ENCODE peak calls at places on chromosome 21, in six cellular contexts. B is GM12878, J is brain microvascular endothelial cell, Z is stomach, O is endothelial cell of umbilical vein, G is transverse colon. A is an unnamed sample. For H3K36me3, the result is how much of the 10 kb centered on the place peaks cover.

GRCh38 chr21:16072692-16073091 is 342.9 kb downstream of the USP25 start:
- DNase-seq in B (no peak), J (peak), Z (no peak), O (no peak), G (no peak), A (no peak)

GRCh38 chr21:44708866-44709425 is 2.4 kb downstream of the TSPEAR start:
- DNase-seq in B (no peak), J (no peak), Z (peak), O (no peak), G (no peak), A (no peak)

GRCh38 chr21:44375686-44376320 is 22.4 kb downstream of the TRPM2 start:
- DNase-seq in B (no peak), J (no peak), Z (no peak), O (no peak), G (no peak), A (peak)

GRCh38 chr21:36092676-36093075 is 22.9 kb downstream of the CBR1 start:
- DNase-seq in B (no peak), J (no peak), Z (no peak), O (no peak), G (no peak), A (no peak)

GRCh38 chr21:37366488-37367300 is at the start of gene DYRK1A:
- DNase-seq in B (peak), J (peak), Z (peak), O (peak), G (peak), A (peak)

GRCh38 chr21:33846141-33846540 is 69.5 kb downstream of the ATP5PO start:
- DNase-seq in B (no peak), J (no peak), Z (no peak), O (no peak), G (no peak), A (no peak)

GRCh38 chr21:43364851-43365424 is 62.0 kb downstream of the SIK1 start:
- DNase-seq in B (no peak), J (no peak), Z (peak), O (no peak), G (no peak), A (no peak)

GRCh38 chr21:43267391-43268085 is 98.7 kb downstream of the CRYAA start:
- DNase-seq in B (no peak), J (no peak), Z (no peak), O (no peak), G (no peak), A (no peak)

GRCh38 chr21:46226920-46227599 is 1.5 kb downstream of the LSS start:
- DNase-seq in B (peak), J (peak), Z (no peak), O (no peak), G (no peak), A (peak)

GRCh38 chr21:44927587-44928461 is 7.1 kb upstream of the ITGB2 start:
- DNase-seq in B (peak), J (peak), Z (no peak), O (no peak), G (peak), A (no peak)

GRCh38 chr21:31326478-31327247 is 17.4 kb downstream of the TIAM1 start:
- DNase-seq in B (peak), J (no peak), Z (no peak), O (no peak), G (peak), A (no peak)

GRCh38 chr21:28818663-28819278 is 173.9 kb downstream of the LTN1 start:
- DNase-seq in B (no peak), J (no peak), Z (no peak), O (no peak), G (no peak), A (no peak)

GRCh38 chr21:44742418-44743153 is 31.2 kb upstream of the TSPEAR start:
- DNase-seq in B (no peak), J (no peak), Z (no peak), O (peak), G (no peak), A (no peak)

GRCh38 chr21:27024316-27024715 is 57.4 kb upstream of the ADAMTS5 start:
- DNase-seq in B (no peak), J (peak), Z (no peak), O (no peak), G (no peak), A (no peak)

GRCh38 chr21:46543306-46543705 is 61.6 kb downstream of the S100B start:
- DNase-seq in B (no peak), J (no peak), Z (peak), O (no peak), G (no peak), A (no peak)

GRCh38 chr21:43889055-43889454 is 24.0 kb downstream of the AGPAT3 start:
- DNase-seq in B (no peak), J (no peak), Z (no peak), O (no peak), G (no peak), A (no peak)

GRCh38 chr21:33849839-33850238 is 65.8 kb downstream of the ATP5PO start:
- DNase-seq in B (no peak), J (no peak), Z (no peak), O (no peak), G (no peak), A (no peak)

GRCh38 chr21:46160563-46161179 is 5.3 kb upstream of the FTCD start:
- DNase-seq in B (no peak), J (no peak), Z (peak), O (no peak), G (peak), A (peak)

GRCh38 chr21:44018813-44019567 is 6.9 kb downstream of the TRAPPC10 start:
- DNase-seq in B (no peak), J (no peak), Z (no peak), O (no peak), G (no peak), A (no peak)

GRCh38 chr21:43341349-43342163 is 85.4 kb downstream of the SIK1 start:
- DNase-seq in B (no peak), J (peak), Z (no peak), O (no peak), G (no peak), A (no peak)

GRCh38 chr21:17348849-17349248 is 164.0 kb upstream of the CXADR start:
- DNase-seq in B (no peak), J (no peak), Z (no peak), O (no peak), G (no peak), A (no peak)

GRCh38 chr21:45022736-45023135 is 51.6 kb upstream of the ADARB1 start:
- DNase-seq in B (no peak), J (no peak), Z (no peak), O (no peak), G (no peak), A (no peak)

GRCh38 chr21:40299441-40299840 is 432.2 kb downstream of the PCP4 start:
- DNase-seq in B (no peak), J (no peak), Z (no peak), O (no peak), G (no peak), A (no peak)

GRCh38 chr21:42847726-42848125 is 31.6 kb downstream of the WDR4 start:
- DNase-seq in B (no peak), J (no peak), Z (no peak), O (no peak), G (no peak), A (no peak)

GRCh38 chr21:33433001-33433400 is 29.8 kb downstream of the IFNGR2 start:
- DNase-seq in B (no peak), J (no peak), Z (no peak), O (no peak), G (no peak), A (no peak)

GRCh38 chr21:17699524-17700189 is 87.0 kb upstream of the BTG3 start:
- DNase-seq in B (peak), J (no peak), Z (no peak), O (no peak), G (no peak), A (no peak)

GRCh38 chr21:45993210-45994085 is 11.9 kb downstream of the COL6A1 start:
- DNase-seq in B (no peak), J (no peak), Z (no peak), O (no peak), G (peak), A (peak)

GRCh38 chr21:37644666-37645065 is 271.6 kb downstream of the KCNJ6 start:
- DNase-seq in B (no peak), J (no peak), Z (no peak), O (peak), G (no peak), A (no peak)

GRCh38 chr21:17440955-17441354 is 71.9 kb upstream of the CXADR start:
- DNase-seq in B (no peak), J (no peak), Z (no peak), O (no peak), G (no peak), A (no peak)

GRCh38 chr21:44289381-44290010 is 3.8 kb downstream of the AIRE start:
- DNase-seq in B (no peak), J (no peak), Z (no peak), O (no peak), G (no peak), A (no peak)

GRCh38 chr21:45264919-45265515 is 22.7 kb downstream of the POFUT2 start:
- DNase-seq in B (no peak), J (no peak), Z (peak), O (no peak), G (no peak), A (peak)

DNA sequence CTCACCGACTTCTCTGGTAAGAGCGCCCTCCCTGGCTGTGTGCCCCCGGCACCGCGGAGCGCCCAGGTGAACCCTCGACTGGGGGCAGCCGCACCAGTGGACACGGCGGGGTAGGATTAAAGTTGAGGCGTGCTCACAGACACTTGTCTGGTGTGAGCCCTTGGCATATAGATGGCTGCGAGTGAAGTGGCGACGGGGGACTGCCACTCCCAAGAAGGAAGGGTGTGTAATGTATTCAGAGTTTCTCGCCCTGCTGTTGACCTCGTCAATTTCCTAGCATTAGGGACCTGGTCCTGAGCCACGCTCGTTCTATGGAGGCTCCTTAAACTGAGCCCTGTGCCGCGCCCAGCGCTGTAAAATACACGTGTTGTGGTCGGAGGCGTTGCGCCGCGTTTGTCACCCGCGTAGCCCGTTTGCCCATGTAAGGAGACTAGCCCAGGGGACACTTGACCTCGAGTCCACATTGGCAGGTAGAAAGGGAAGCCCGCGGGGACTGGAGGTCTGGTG is 545 bp downstream of the EVA1C start:
- DNase-seq in B (no peak), J (no peak), Z (peak), O (peak), G (peak), A (peak)
- H3K4me3 ChIP-seq in B (no peak), J (peak), Z (peak), O (peak), G (peak), A (peak)

DNA sequence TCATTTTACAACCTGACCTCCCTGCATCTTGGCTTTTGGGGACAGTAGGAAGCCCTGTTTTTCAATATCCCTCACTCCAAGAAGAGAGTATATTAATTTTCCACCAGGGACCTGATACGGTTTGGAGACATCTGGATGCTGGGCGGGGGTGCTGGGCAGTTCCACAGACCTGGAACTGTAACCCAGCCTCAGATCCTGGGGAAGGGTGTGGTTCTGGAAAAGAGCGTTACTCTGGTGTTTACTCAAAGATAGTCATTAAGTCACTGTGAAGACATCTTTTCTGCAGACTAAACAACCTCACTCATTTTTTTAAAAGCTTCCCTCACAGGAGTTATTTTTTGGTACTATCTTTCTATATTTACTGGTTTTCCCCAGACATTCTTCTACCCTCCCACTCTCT is 189.8 kb downstream of the CLIC6 start:
- DNase-seq in B (no peak), J (no peak), Z (no peak), O (no peak), G (no peak), A (peak)
- H3K36me3 ChIP-seq in B (under half), J (half or more), Z (half or more), O (under half), G (under half), A (under half)

DNA sequence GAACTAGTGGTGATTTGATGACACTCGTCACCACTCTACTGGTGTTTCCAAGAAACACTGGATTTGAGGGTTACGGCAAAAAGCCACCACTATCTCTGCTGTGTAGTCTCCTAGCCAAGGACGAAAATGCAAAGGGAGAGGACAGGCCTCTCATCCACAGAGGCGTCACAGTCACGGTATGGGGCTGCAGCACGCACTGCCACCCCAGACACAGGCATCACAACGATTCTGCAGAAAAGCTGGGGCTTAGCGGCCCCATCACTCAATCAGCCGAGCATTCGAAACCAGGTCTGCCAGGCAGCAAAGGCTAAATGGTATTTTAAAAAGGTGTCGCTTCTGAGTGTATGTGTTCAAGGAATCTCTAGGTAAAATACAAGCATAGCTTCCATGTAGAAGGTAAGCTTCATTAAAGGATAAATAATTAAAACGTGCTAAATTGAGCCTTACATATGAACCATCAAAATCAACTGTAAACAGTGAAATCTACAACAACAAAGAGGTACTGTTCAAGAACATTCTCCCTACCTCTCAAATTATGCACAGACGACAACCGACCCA is 1.4 kb downstream of the RIPK4 start:
- DNase-seq in B (no peak), J (no peak), Z (no peak), O (no peak), G (no peak), A (no peak)
- H3K4me3 ChIP-seq in B (no peak), J (no peak), Z (peak), O (no peak), G (no peak), A (peak)

GRCh38 chr21:32387151-32387550 is 5.7 kb downstream of the URB1 start:
- DNase-seq in B (no peak), J (no peak), Z (no peak), O (no peak), G (no peak), A (no peak)
- H3K36me3 ChIP-seq in B (under half), J (under half), Z (under half), O (under half), G (under half), A (under half)

GRCh38 chr21:21751286-21751685 is 753.1 kb downstream of the NCAM2 start:
- DNase-seq in B (no peak), J (no peak), Z (no peak), O (no peak), G (peak), A (no peak)

DNA sequence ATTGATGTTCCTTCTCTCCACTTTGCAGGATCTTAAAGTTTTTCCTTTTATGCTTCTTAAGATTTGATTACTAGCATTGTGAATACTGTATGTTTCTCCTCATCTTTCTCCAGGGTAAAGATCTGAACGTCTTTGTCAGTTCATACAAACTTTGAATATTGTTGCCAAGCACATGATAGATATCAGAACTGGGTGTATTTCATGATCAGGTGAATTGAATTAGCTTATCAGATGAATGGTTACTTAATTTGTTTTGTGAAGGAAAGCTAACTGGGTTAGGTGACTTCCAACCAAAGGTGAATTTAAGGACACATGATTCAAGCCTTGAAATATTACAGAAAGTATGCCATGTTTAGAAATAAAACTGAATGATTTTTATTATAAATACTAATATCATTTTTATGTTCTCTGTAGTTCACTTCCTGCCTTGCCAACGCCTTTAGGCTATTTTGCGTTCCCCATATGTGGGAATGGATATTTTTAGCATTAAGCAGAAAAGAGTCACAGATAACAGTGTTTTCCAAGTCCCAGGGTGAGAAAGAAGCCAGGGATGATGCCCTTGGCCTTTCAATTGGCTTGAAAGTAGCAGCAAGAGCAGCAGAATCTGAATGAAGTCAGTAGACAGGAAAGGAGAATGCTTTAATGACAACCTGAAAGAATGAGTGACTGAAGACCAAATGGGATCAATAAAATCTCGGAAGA is 752.1 kb downstream of the NCAM2 start:
- DNase-seq in B (no peak), J (no peak), Z (no peak), O (no peak), G (no peak), A (no peak)
- H3K4me3 ChIP-seq in B (no peak), J (no peak), Z (no peak), O (no peak), G (no peak), A (no peak)

A was measured in testis.